ENCODE peak calls at places on chromosomes 3 and 15, in six cellular contexts. V is GM20000, X is WERI-Rb-1, B is A549, E is left ventricle myocardium inferior, N is hepatocyte. L is an unnamed sample.

GRCh38 chr3:161139686-161140085 is 34.5 kb upstream of the B3GALNT1 start:
- DNase-seq in N (no peak), V (no peak), E (no peak), B (no peak), X (no peak), L (no peak)

GRCh38 chr3:174620138-174620537 is 239.0 kb upstream of the NAALADL2 start:
- DNase-seq in X (no peak), V (no peak), N (no peak), E (no peak), B (peak), L (no peak)

GRCh38 chr3:23889401-23889800 is 27.4 kb downstream of the NKIRAS1 start:
- DNase-seq in B (no peak), X (no peak), V (no peak), N (no peak), E (no peak), L (no peak)

GRCh38 chr15:88649286-88649733 is 10.5 kb downstream of the ISG20 start:
- DNase-seq in V (peak), X (no peak), N (no peak), B (peak), E (peak), L (peak)

GRCh38 chr3:32238027-32238815 is at the start of gene CMTM8:
- DNase-seq in B (peak), E (peak), V (peak), N (peak), X (peak), L (peak)

GRCh38 chr3:71345429-71346027 is 238.0 kb downstream of the FOXP1 start:
- DNase-seq in V (no peak), N (no peak), X (no peak), E (no peak), B (no peak), L (no peak)

GRCh38 chr3:127647171-127647884 is 18.3 kb downstream of the PODXL2 start:
- DNase-seq in N (no peak), X (no peak), B (no peak), V (no peak), E (no peak), L (no peak)

GRCh38 chr15:85778107-85778776 is 16.5 kb downstream of the KLHL25 start:
- DNase-seq in B (no peak), E (no peak), X (no peak), V (no peak), N (no peak), L (no peak)

GRCh38 chr3:132916096-132916495 is 122.1 kb upstream of the TMEM108 start:
- DNase-seq in N (no peak), B (no peak), E (no peak), X (no peak), V (no peak), L (no peak)

GRCh38 chr15:91279481-91279880 is 179.4 kb downstream of the SV2B start:
- DNase-seq in B (no peak), N (no peak), X (no peak), E (no peak), V (no peak), L (no peak)

GRCh38 chr3:69541823-69542264 is 156.0 kb upstream of the FRMD4B start:
- DNase-seq in X (no peak), N (peak), E (peak), V (peak), B (no peak), L (peak)

GRCh38 chr3:62525276-62525675 is 151.9 kb upstream of the FEZF2 start:
- DNase-seq in B (no peak), V (no peak), X (no peak), N (no peak), E (no peak), L (no peak)

GRCh38 chr15:94535298-94536048 is 304.1 kb downstream of the MCTP2 start:
- DNase-seq in E (no peak), X (no peak), V (no peak), B (no peak), N (no peak), L (no peak)

GRCh38 chr15:99424978-99425665 is 140.7 kb upstream of the MEF2A start:
- DNase-seq in X (no peak), N (peak), V (peak), B (no peak), E (peak), L (peak)

GRCh38 chr15:29792426-29793159 is 29.7 kb downstream of the TJP1 start:
- DNase-seq in B (no peak), X (no peak), V (no peak), N (no peak), E (no peak), L (no peak)

GRCh38 chr15:66505818-66506217 is 692 bp downstream of the ZWILCH start:
- DNase-seq in X (no peak), N (no peak), B (no peak), E (no peak), V (no peak), L (no peak)

GRCh38 chr15:40285151-40285898 is 2.5 kb upstream of the ANKRD63 start:
- DNase-seq in V (no peak), X (no peak), N (no peak), E (no peak), B (no peak), L (no peak)

GRCh38 chr15:71612066-71612715 is 198.2 kb upstream of the NR2E3 start:
- DNase-seq in E (no peak), V (no peak), B (no peak), X (no peak), N (no peak), L (no peak)

GRCh38 chr15:82081904-82082810 is 36.3 kb upstream of the MEX3B start:
- DNase-seq in X (peak), E (no peak), V (no peak), N (no peak), B (peak), L (no peak)

GRCh38 chr3:30294241-30294667 is 312.1 kb upstream of the TGFBR2 start:
- DNase-seq in X (no peak), V (no peak), N (no peak), E (no peak), B (no peak), L (no peak)

GRCh38 chr3:16377196-16377595 is 112.2 kb downstream of the OXNAD1 start:
- DNase-seq in B (no peak), X (no peak), N (no peak), E (no peak), V (no peak), L (no peak)

GRCh38 chr15:79065744-79066376 is 24.7 kb downstream of the RASGRF1 start:
- DNase-seq in V (no peak), B (no peak), X (no peak), N (no peak), E (no peak), L (no peak)

GRCh38 chr15:71792521-71792920 is 17.8 kb upstream of the NR2E3 start:
- DNase-seq in N (no peak), V (no peak), X (no peak), B (peak), E (no peak), L (no peak)

GRCh38 chr3:14454644-14455310 is 52.4 kb downstream of the SLC6A6 start:
- DNase-seq in V (no peak), X (no peak), E (no peak), N (no peak), B (no peak), L (no peak)

GRCh38 chr3:182793663-182794454 is 555 bp downstream of the ATP11B start:
- DNase-seq in E (peak), B (peak), V (peak), X (peak), N (peak), L (no peak)

GRCh38 chr3:10757821-10758130 is 58.3 kb upstream of the SLC6A11 start:
- DNase-seq in X (no peak), V (no peak), B (no peak), N (no peak), E (no peak), L (no peak)

DNA sequence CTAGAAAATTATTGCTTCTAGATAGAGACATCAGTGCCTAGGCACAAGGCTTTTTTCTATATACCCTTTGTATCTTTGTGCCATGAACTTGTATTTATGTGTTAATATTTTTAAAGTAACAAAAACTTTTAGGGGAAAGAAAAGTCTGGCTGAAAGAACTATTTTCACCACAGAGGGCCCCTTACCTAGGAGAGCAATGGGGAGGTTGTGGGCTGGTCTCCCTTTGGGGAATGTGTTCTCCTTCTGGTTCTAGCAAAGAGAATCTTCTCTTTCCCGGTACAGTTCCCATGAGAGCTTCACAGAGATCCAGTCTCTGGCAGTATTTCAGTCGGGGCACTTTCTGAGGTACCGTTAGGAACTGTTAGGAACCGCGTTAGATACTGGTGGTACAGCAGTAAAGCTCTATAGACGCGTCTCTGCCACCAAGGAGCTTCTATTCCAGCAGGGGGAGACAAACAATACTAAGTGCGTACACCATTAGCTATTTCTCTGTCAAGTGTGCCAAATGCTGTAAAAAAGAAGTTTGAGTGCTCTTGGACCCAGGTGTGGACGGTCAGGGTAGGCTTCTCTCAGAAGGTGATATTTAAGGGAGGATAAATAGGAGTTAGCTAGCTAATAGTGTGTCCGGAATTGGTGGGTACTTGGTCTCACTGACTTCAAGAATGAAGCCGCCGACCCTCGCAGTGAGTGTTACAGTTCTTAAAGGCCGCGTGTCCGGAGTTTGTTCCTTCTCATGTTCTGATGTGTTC is 4.6 kb upstream of the EPB42 start:
- DNase-seq in E (no peak), B (peak), V (peak), X (peak), N (peak), L (peak)
- TF ChIP-seq CTCF in E (peak), B (peak), V (peak), X (peak), N (peak), L (peak)

DNA sequence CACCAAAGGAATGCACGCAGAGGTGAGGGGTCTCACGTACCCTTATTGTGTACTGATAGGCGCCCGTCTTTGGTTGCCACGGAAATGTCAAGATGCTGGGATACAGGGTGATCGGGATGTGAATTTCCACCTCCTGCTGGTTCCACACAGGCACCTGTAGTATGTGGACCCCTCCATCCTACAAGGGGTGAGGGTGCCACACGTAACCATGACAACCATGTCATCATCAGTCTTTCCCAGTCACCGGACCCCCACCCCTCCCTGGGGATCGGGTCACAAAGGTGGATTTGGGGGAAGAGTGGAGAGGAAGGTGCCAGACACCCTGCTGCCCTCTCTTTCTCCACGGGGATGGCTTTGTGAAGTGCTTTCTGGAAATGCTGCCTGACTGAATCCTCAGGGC is 44.7 kb downstream of the NUP210 start:
- DNase-seq in N (no peak), E (no peak), B (no peak), X (no peak), V (no peak), L (no peak)
- TF ChIP-seq CTCF in N (no peak), E (no peak), B (no peak), X (no peak), V (no peak), L (no peak)

DNA sequence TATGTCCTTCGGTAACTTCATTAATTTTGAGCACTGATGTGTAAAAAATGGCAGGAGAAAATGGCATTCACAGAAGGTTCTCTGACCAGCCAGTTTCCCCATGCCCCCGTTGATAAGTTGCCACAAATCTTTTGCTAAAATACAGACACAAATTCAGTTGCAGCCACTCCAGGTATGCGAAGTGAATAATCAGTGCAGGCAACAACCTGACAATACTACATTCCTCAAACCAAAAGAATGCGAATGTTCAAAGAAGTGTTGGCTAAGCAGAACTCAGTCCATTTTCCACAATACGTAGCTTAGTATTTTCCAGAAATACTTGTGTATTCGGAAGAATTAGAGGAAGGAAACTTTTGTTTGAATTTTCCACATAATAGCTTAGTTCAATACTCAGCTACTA is 32.7 kb downstream of the CHL1 start:
- DNase-seq in N (no peak), V (no peak), E (no peak), B (no peak), X (no peak), L (no peak)
- TF ChIP-seq CTCF in N (no peak), V (no peak), E (no peak), B (no peak), X (no peak), L (no peak)

DNA sequence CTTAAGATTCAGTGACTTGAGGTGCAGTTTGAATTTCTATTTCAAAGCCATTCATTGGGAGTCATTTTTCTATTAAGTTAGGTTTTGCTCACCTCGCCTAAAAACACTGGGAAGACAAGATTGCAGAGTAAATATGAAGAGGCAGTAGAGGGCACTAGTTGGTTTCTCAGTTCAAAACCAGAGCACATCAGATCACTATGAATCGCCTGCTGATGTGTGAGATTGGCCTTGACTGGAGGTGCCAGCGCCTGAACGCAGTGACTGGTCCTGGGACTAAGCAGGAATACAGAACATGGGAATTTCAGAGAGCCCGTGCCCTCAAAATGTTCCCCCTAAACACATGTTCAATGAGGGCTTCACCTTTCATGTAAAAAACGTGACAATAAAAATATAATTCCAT is 229.0 kb downstream of the ITPR1 start:
- DNase-seq in V (peak), N (peak), X (peak), B (peak), E (no peak), L (peak)
- TF ChIP-seq CTCF in V (peak), N (peak), X (peak), B (peak), E (peak), L (no peak)

GRCh38 chr3:47781685-47782537 is at the start of gene SMARCC1:
- DNase-seq in V (peak), N (peak), E (peak), B (peak), X (peak), L (peak)
- TF ChIP-seq CTCF in V (no peak), N (no peak), E (peak), B (no peak), X (no peak), L (no peak)

GRCh38 chr3:143348486-143349327 is 229.1 kb downstream of the CHST2 start:
- DNase-seq in B (no peak), E (no peak), V (peak), N (no peak), X (peak), L (no peak)
- TF ChIP-seq CTCF in B (no peak), E (peak), V (no peak), N (no peak), X (peak), L (no peak)

GRCh38 chr15:57302640-57303257 is 73.6 kb upstream of the CGNL1 start:
- DNase-seq in N (no peak), X (no peak), V (no peak), B (no peak), E (no peak), L (no peak)

GRCh38 chr15:57306944-57307411 is 69.3 kb upstream of the CGNL1 start:
- DNase-seq in B (no peak), E (no peak), V (no peak), N (no peak), X (no peak), L (no peak)

GRCh38 chr15:57306305-57306943 is 69.9 kb upstream of the CGNL1 start:
- DNase-seq in V (peak), B (peak), X (peak), N (peak), E (peak), L (peak)

GRCh38 chr15:57307527-57308193 is 68.6 kb upstream of the CGNL1 start:
- DNase-seq in X (no peak), E (no peak), N (no peak), V (no peak), B (peak), L (no peak)

GRCh38 chr15:57305009-57305408 is 71.3 kb upstream of the CGNL1 start:
- DNase-seq in X (peak), E (no peak), B (no peak), N (no peak), V (no peak), L (no peak)
- TF ChIP-seq CTCF in X (no peak), E (no peak), B (no peak), N (no peak), V (no peak), L (no peak)

GRCh38 chr15:93066834-93067648 is 22.0 kb downstream of the RGMA start:
- DNase-seq in N (no peak), V (no peak), E (no peak), B (no peak), X (no peak), L (no peak)
- TF ChIP-seq CTCF in N (no peak), V (no peak), E (no peak), B (no peak), X (no peak), L (no peak)

GRCh38 chr3:9249273-9250192 is at the start of gene SRGAP3:
- DNase-seq in X (peak), V (peak), E (peak), B (peak), N (peak), L (peak)

GRCh38 chr3:9253327-9253726 is 3.9 kb upstream of the SRGAP3 start:
- DNase-seq in V (no peak), X (no peak), E (no peak), N (no peak), B (no peak), L (no peak)

GRCh38 chr3:9248232-9249191 is 934 bp downstream of the SRGAP3 start:
- DNase-seq in X (peak), E (no peak), B (no peak), N (no peak), V (no peak), L (no peak)

GRCh38 chr3:9250236-9250635 is 790 bp upstream of the SRGAP3 start:
- DNase-seq in X (no peak), V (no peak), N (no peak), B (no peak), E (no peak), L (no peak)

DNA sequence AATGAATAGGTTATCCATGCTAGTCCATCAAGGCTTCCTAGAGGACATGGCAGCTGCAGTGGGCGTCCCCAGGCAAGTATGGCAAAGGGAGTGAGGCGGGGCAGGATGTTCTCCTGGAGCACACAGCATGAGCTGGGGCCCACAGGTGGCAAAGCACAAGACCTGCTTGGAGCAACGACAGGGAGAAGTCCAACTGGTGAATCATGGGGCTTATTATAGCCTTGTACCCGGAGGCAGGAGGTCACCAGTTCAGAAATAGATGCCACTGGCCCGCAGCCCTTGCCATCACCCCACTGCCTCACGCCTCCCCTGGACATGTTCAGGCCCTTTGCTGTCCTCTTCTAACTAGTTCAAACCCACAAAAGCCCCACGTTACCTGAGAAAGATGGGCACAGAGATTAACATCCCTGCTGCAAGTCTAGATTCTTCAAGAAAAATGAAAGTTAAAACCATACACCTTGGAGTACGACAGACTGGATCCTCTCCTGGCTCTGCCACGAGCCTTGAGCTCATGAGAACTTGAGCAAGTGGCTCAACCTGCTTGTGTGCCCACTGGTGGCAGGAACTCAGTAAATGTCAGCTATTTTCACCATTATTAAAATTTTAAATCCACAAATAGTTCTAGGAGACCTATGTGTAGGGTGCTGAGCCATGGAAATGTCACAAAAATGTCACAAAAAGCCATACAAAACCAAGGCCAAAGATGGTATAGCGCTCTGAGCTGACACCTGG is 1.8 kb upstream of the SRGAP3 start:
- DNase-seq in V (no peak), X (no peak), N (no peak), E (peak), B (no peak), L (no peak)
- TF ChIP-seq CTCF in V (no peak), X (no peak), N (peak), E (no peak), B (no peak), L (no peak)